ENCODE peak calls at places on chromosomes 13 and 19, in five cellular contexts. M is psoas muscle, E is fibroblast of lung, C is bronchial epithelial cell, Y is upper lobe of right lung. Z is an unnamed sample.

GRCh38 chr19:55005684-55006488 is 32.2 kb downstream of the GP6 start:
- DNase-seq in M (no peak), E (peak; percentile 46), C (peak; percentile 67), Y (no peak), Z (no peak)

GRCh38 chr13:33352023-33352422 is 66.5 kb upstream of the STARD13 start:
- DNase-seq in M (no peak), E (no peak), C (no peak), Y (no peak), Z (no peak)

GRCh38 chr19:2616741-2617392 is 85.6 kb downstream of the GNG7 start:
- DNase-seq in M (no peak), E (no peak), C (no peak), Y (peak; percentile 85), Z (no peak)

GRCh38 chr19:53549354-53549753 is 11.4 kb downstream of the ZNF331 start:
- DNase-seq in M (no peak), E (peak; percentile 58), C (peak; percentile 25), Y (no peak), Z (peak; percentile 88)

GRCh38 chr19:7589822-7590221 is 5.8 kb upstream of the CAMSAP3 start:
- DNase-seq in M (no peak), E (no peak), C (no peak), Y (no peak), Z (no peak)

GRCh38 chr19:42088471-42089190 is 12.7 kb downstream of the ZNF574 start:
- DNase-seq in M (no peak), E (peak; percentile 59), C (peak; percentile 23), Y (no peak), Z (peak; percentile 65)

GRCh38 chr19:13841339-13842293 is 35.3 kb upstream of the NANOS3 start:
- DNase-seq in M (peak; percentile 76), E (no peak), C (no peak), Y (peak; percentile 90), Z (no peak)

GRCh38 chr13:33508060-33508459 is 222.5 kb upstream of the STARD13 start:
- DNase-seq in M (no peak), E (no peak), C (no peak), Y (no peak), Z (no peak)

GRCh38 chr13:73939071-73939380 is 195.2 kb downstream of the KLF12 start:
- DNase-seq in M (no peak), E (no peak), C (no peak), Y (no peak), Z (no peak)

GRCh38 chr13:54657588-54657987 is 1629.0 kb downstream of the OLFM4 start:
- DNase-seq in M (no peak), E (no peak), C (no peak), Y (no peak), Z (no peak)

GRCh38 chr19:34837262-34837661 is 64.2 kb upstream of the ZNF599 start:
- DNase-seq in M (peak; percentile 16), E (no peak), C (no peak), Y (no peak), Z (peak; percentile 31)

GRCh38 chr19:48455171-48455907 is at the start of gene KCNJ14:
- DNase-seq in M (no peak), E (no peak), C (no peak), Y (no peak), Z (no peak)

GRCh38 chr19:54160182-54160811 is 776 bp upstream of the LENG1 start:
- DNase-seq in M (no peak), E (no peak), C (peak; percentile 20), Y (no peak), Z (peak; percentile 49)

GRCh38 chr13:113981611-113982295 is 7.9 kb upstream of the C13orf46 start:
- DNase-seq in M (peak; percentile 12), E (no peak), C (no peak), Y (peak; percentile 63), Z (no peak)

GRCh38 chr13:86870388-86870966 is 800.7 kb upstream of the SLITRK5 start:
- DNase-seq in M (no peak), E (peak; percentile 49), C (peak; percentile 13), Y (no peak), Z (peak; percentile 24)

GRCh38 chr13:100128373-100128772 is 39.5 kb downstream of the PCCA start:
- DNase-seq in M (no peak), E (peak; percentile 80), C (peak; percentile 26), Y (no peak), Z (peak; percentile 44)

DNA sequence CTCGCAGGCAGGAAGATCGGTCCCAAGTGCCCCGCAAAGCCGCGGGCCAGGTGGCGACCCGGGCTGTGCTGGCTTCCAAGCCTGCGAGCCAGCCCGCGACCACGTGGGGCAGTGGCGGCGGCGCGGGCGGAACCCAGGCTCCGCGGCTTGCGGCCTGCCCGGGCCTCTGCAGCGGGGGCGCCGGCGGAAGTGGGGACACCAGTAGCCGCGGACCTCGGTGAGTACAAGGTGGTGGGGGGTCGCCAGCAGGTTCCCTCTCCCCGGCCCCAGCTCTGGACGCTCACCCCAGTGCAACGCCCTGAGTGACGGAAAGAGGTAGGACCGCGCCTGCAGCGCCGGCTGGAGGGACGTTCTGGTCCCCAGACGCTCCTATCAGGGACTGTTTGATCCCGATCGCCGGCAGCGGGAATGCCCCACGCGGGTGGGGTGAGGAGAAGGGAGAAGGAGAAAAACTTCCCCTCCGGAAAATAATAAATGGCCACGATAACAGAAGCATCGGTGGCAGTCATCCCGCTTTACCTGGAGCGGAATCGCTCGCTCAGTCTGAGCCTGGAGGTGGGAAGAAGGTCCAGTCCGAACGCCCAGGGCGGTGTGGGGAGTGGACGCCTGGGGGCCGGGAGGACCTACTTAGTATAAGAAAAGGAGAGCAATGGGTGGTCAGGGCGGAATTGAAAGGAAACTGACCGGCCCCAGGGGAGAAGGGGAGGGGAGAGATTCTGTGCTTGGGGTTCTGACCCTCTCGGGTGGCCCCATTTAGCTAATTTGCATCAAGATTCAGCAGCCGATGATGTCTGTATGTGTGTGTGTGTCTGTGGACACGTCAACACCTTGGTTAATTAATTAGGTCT is at the start of gene GEMIN7:
- DNase-seq in M (peak; percentile 84), E (peak; percentile 71), C (peak; percentile 49), Y (peak; percentile 89), Z (peak; percentile 72)
- TF ChIP-seq CTCF in M (no peak), E (no peak), C (peak; percentile 15), Y (peak; percentile 6), Z (no peak)

DNA sequence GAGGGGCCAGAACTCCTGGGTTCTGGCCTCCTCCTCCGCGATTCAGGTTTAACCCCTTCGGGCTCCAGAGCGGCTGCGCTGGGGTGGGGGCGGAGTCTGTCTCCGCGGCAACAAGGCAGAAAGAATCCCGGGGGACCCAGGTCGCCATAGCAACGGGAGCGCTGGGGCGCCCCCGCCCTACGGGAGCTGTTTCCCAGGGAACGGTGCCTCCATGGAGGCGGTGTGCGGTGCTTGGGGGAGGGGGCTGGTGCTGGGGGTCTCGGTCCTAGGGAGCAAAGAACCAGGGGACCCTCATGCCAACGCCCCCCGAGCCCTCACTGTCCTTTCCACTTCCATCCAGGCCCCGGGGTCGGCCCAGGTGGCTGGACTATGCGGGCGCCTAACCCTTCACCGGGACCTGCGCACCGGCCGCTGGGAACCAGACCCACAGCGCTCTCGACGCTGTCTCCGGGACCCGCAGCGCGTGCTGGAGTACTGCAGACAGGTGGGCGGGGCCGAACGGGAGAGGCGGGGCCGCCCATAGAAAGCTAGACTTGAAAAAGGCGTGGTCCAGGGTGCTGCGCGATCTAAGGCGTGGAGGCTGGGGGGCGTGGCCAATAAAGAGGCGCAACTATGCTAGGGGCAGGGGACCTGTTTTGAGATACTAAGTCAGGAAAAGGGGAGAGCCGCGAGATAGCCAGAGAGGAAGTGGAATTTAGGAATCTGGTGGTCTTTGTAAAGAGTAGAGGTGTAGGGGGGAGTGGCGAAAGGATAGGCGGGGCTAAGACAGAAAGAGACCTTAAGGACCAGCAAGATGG is 1.2 kb downstream of the APLP1 start:
- DNase-seq in M (peak; percentile 59), E (peak; percentile 42), C (peak; percentile 64), Y (peak; percentile 83), Z (peak; percentile 60)
- H3K4me3 ChIP-seq in M (peak overlapping the region; percentile 60), E (no peak overlapping the region), C (no peak overlapping the region), Y (no peak overlapping the region), Z (no peak overlapping the region)

GRCh38 chr19:18158471-18158870 is 5.5 kb downstream of the PIK3R2 start:
- DNase-seq in M (no peak), E (no peak), C (no peak), Y (no peak), Z (no peak)

GRCh38 chr19:18155095-18156087 is 2.4 kb downstream of the PIK3R2 start:
- DNase-seq in M (no peak), E (no peak), C (no peak), Y (no peak), Z (no peak)

GRCh38 chr19:18156268-18156667 is 3.3 kb downstream of the PIK3R2 start:
- DNase-seq in M (no peak), E (no peak), C (no peak), Y (no peak), Z (no peak)

GRCh38 chr19:18156841-18157464 is 4.0 kb downstream of the PIK3R2 start:
- DNase-seq in M (peak; percentile 79), E (peak; percentile 93), C (peak; percentile 84), Y (peak; percentile 95), Z (peak; percentile 95)

DNA sequence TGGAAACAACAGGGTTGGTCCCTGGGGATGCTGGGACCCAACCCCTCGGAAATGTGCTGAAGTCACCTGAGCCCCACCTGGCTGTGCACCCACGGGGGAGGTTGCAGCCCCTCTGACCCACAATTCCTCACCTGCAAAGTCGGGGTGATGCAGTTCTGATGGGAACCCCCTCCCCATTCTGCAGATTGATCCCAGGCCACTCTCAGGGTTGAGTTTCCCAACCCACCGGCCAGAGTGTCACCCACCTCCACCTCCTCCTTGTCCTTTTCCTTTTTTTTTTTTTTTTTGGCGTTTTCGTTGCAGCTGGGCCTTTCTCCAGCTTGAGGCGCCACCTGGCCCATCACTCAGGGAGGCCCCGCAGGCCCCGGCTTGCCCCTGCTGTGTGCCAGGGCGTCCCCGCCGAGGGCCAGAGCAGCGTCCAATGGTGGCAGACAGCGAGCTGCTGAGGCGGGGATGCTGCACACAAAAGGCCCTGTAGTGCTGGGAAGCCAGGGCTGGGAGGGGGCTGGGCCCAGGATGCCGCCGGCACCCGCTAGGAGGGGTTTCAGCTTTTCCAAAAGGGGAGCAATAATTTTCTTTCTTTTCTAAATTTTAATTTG is 4.6 kb downstream of the PIK3R2 start:
- DNase-seq in M (peak; percentile 40), E (no peak), C (peak; percentile 70), Y (no peak), Z (no peak)
- TF ChIP-seq CTCF in M (no peak), E (no peak), C (no peak), Y (no peak), Z (no peak)

GRCh38 chr19:16144216-16144581 is 714 bp downstream of the HSH2D start:
- DNase-seq in M (no peak), E (no peak), C (no peak), Y (no peak), Z (no peak)

GRCh38 chr19:16143399-16144215 is at the start of gene HSH2D:
- DNase-seq in M (peak; percentile 30), E (no peak), C (peak; percentile 52), Y (peak; percentile 90), Z (no peak)

GRCh38 chr19:16139752-16140151 is 3.7 kb upstream of the HSH2D start:
- DNase-seq in M (no peak), E (no peak), C (no peak), Y (no peak), Z (no peak)

GRCh38 chr19:16141043-16141442 is 2.4 kb upstream of the HSH2D start:
- DNase-seq in M (no peak), E (no peak), C (no peak), Y (no peak), Z (no peak)

DNA sequence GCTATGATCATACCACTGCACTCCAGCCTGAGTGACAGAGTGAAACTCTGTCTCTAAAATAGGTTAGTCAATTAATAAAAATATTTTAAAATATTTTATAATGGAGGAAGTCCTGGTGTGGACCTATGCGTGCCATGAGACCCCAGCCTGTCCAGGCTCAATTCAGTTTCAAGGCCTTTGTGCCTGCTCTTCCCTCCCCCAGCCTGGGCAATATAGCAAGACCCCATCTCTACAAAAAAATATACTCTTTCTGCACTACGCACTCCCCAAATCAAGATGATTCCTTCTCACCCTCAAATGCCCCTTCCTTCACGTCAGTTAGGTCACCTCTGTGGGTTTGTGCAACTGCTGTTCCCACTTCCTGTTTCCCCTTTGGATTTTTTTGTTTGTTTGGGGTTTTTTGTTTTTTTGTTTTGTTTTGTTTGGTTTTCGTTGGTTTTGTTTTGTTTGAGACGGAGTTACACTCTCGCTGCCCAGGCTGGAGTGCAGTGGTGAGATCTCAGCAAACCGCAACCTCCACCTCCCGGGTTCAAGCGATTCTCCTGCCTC is 1.4 kb upstream of the HSH2D start:
- DNase-seq in M (no peak), E (no peak), C (no peak), Y (no peak), Z (no peak)
- H3K4me3 ChIP-seq in M (no peak overlapping the region), E (no peak overlapping the region), C (no peak overlapping the region), Y (no peak overlapping the region), Z (no peak overlapping the region)